ENCODE peak calls at places on chromosomes 7 and 10, in five cellular contexts. One of them, this sample, is unnamed.

GRCh38 chr7:110142939-110143526 is 947.9 kb upstream of the LRRN3 start:
- DNase-seq in heart right ventricle: no peak
- DNase-seq in bronchial epithelial cell: no peak
- DNase-seq in GM12865: no peak
- DNase-seq in endothelial cell: no peak
- DNase-seq in this sample: no peak

GRCh38 chr7:133011746-133012145 is 70.1 kb downstream of the CHCHD3 start:
- DNase-seq in GM12865: no peak
- DNase-seq in endothelial cell: no peak
- DNase-seq in heart right ventricle: no peak
- DNase-seq in bronchial epithelial cell: no peak
- DNase-seq in this sample: no peak

GRCh38 chr7:69412331-69413146 is 185.7 kb upstream of the AUTS2 start:
- DNase-seq in heart right ventricle: peak; percentile 31
- DNase-seq in bronchial epithelial cell: no peak
- DNase-seq in GM12865: peak; percentile 78
- DNase-seq in endothelial cell: no peak
- DNase-seq in this sample: no peak

GRCh38 chr10:78407009-78407711 is 373.5 kb downstream of the RPS24 start:
- DNase-seq in GM12865: peak; percentile 87
- DNase-seq in heart right ventricle: peak; percentile 78
- DNase-seq in bronchial epithelial cell: peak; percentile 87
- DNase-seq in endothelial cell: peak; percentile 83
- DNase-seq in this sample: peak; percentile 94

GRCh38 chr7:31043035-31043434 is 9.1 kb upstream of the ADCYAP1R1 start:
- DNase-seq in heart right ventricle: no peak
- DNase-seq in GM12865: no peak
- DNase-seq in endothelial cell: no peak
- DNase-seq in bronchial epithelial cell: no peak
- DNase-seq in this sample: no peak

GRCh38 chr7:40499718-40500117 is 364.9 kb downstream of the SUGCT start:
- DNase-seq in bronchial epithelial cell: no peak
- DNase-seq in heart right ventricle: no peak
- DNase-seq in GM12865: no peak
- DNase-seq in endothelial cell: no peak
- DNase-seq in this sample: no peak

GRCh38 chr10:68235591-68235990 is 3.7 kb upstream of the ATOH7 start:
- DNase-seq in bronchial epithelial cell: no peak
- DNase-seq in endothelial cell: no peak
- DNase-seq in heart right ventricle: no peak
- DNase-seq in GM12865: no peak
- DNase-seq in this sample: no peak

GRCh38 chr10:92419740-92420553 is 129.0 kb downstream of the MARCHF5 start:
- DNase-seq in GM12865: no peak
- DNase-seq in endothelial cell: no peak
- DNase-seq in bronchial epithelial cell: no peak
- DNase-seq in heart right ventricle: peak; percentile 49
- DNase-seq in this sample: no peak

GRCh38 chr7:22841954-22842353 is 19.3 kb upstream of the TOMM7 start:
- DNase-seq in endothelial cell: no peak
- DNase-seq in bronchial epithelial cell: no peak
- DNase-seq in heart right ventricle: no peak
- DNase-seq in GM12865: no peak
- DNase-seq in this sample: no peak

GRCh38 chr7:47677664-47678063 is 95.8 kb upstream of the TNS3 start:
- DNase-seq in GM12865: no peak
- DNase-seq in bronchial epithelial cell: peak; percentile 44
- DNase-seq in heart right ventricle: no peak
- DNase-seq in endothelial cell: no peak
- DNase-seq in this sample: no peak

GRCh38 chr10:12390733-12391132 is 41.4 kb downstream of the CAMK1D start:
- DNase-seq in heart right ventricle: no peak
- DNase-seq in GM12865: no peak
- DNase-seq in bronchial epithelial cell: no peak
- DNase-seq in endothelial cell: no peak
- DNase-seq in this sample: no peak

GRCh38 chr10:59099536-59099935 is 76.9 kb upstream of the PHYHIPL start:
- DNase-seq in heart right ventricle: no peak
- DNase-seq in endothelial cell: no peak
- DNase-seq in GM12865: no peak
- DNase-seq in bronchial epithelial cell: no peak
- DNase-seq in this sample: no peak

GRCh38 chr7:95317966-95318365 is 6.4 kb downstream of the PON1 start:
- DNase-seq in heart right ventricle: no peak
- DNase-seq in bronchial epithelial cell: no peak
- DNase-seq in GM12865: no peak
- DNase-seq in endothelial cell: no peak
- DNase-seq in this sample: no peak

GRCh38 chr7:48627153-48627552 is 297.2 kb upstream of the CDC14C start:
- DNase-seq in endothelial cell: no peak
- DNase-seq in bronchial epithelial cell: no peak
- DNase-seq in GM12865: no peak
- DNase-seq in heart right ventricle: no peak
- DNase-seq in this sample: no peak

GRCh38 chr10:47366056-47366631 is 17.9 kb downstream of the ZNF488 start:
- DNase-seq in endothelial cell: no peak
- DNase-seq in heart right ventricle: no peak
- DNase-seq in GM12865: no peak
- DNase-seq in bronchial epithelial cell: no peak
- DNase-seq in this sample: no peak

GRCh38 chr7:41052736-41053135 is 650.2 kb downstream of the INHBA start:
- DNase-seq in heart right ventricle: no peak
- DNase-seq in endothelial cell: no peak
- DNase-seq in bronchial epithelial cell: no peak
- DNase-seq in GM12865: no peak
- DNase-seq in this sample: no peak

GRCh38 chr7:88354999-88355398 is 48.3 kb upstream of the STEAP4 start:
- DNase-seq in bronchial epithelial cell: no peak
- DNase-seq in endothelial cell: no peak
- DNase-seq in heart right ventricle: no peak
- DNase-seq in GM12865: no peak
- DNase-seq in this sample: no peak

GRCh38 chr10:75261813-75262725 is 26.3 kb upstream of the COMTD1 start:
- DNase-seq in bronchial epithelial cell: no peak
- DNase-seq in GM12865: no peak
- DNase-seq in endothelial cell: no peak
- DNase-seq in heart right ventricle: no peak
- DNase-seq in this sample: no peak

GRCh38 chr7:75531359-75531821 is 39.3 kb downstream of the SPDYE5 start:
- DNase-seq in GM12865: no peak
- DNase-seq in heart right ventricle: no peak
- DNase-seq in bronchial epithelial cell: peak; percentile 52
- DNase-seq in endothelial cell: no peak
- DNase-seq in this sample: peak; percentile 18

GRCh38 chr7:3760696-3761095 is 459.6 kb downstream of the SDK1 start:
- DNase-seq in heart right ventricle: no peak
- DNase-seq in bronchial epithelial cell: no peak
- DNase-seq in endothelial cell: no peak
- DNase-seq in GM12865: no peak
- DNase-seq in this sample: no peak

GRCh38 chr7:18724311-18724710 is 228.8 kb downstream of the HDAC9 start:
- DNase-seq in heart right ventricle: no peak
- DNase-seq in GM12865: no peak
- DNase-seq in bronchial epithelial cell: peak; percentile 73
- DNase-seq in endothelial cell: no peak
- DNase-seq in this sample: no peak

GRCh38 chr10:101311440-101312067 is 42.4 kb upstream of the BTRC start:
- DNase-seq in GM12865: no peak
- DNase-seq in heart right ventricle: no peak
- DNase-seq in endothelial cell: no peak
- DNase-seq in bronchial epithelial cell: no peak
- DNase-seq in this sample: no peak

GRCh38 chr7:28685291-28685659 is 272.9 kb downstream of the TRIL start:
- DNase-seq in GM12865: no peak
- DNase-seq in endothelial cell: no peak
- DNase-seq in bronchial epithelial cell: no peak
- DNase-seq in heart right ventricle: peak; percentile 25
- DNase-seq in this sample: peak; percentile 50

GRCh38 chr10:124252097-124252715 is 158.8 kb upstream of the CHST15 start:
- DNase-seq in bronchial epithelial cell: no peak
- DNase-seq in endothelial cell: no peak
- DNase-seq in heart right ventricle: no peak
- DNase-seq in GM12865: no peak
- DNase-seq in this sample: no peak

DNA sequence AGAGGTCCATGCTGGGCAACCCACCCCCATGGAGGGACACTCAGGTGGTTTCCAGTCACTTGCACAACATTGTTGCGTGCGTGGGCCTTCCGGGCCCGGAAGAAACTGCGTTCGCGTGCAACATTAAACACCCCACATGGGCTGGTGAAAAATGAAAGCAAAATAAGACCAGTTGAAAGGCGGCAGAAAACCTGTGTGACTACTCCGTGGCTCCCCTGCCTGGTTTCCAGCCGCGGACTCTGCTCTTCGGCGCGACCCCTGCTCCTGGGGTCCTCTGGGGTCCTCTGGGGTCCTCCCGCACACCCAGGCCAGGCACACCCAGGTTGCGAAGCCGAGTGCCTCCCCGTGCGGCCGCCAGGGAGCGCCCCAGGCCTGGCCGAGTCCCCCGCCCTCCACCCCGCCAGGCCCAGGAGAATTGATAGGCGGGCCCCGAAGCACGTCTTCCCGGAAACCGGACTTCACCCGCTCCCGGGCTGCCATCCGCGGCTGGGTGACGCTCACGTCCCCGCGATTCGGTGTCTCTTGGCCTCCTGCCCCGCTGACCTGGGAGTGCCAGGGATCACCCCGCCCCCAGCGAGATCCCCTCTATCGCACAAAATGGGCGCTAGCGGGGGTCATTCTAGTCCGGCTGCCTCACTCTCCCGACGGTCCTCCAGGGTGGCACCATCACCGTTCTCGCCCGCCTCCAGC is 1.9 kb upstream of the SH2D4B start:
- DNase-seq in bronchial epithelial cell: peak; percentile 37
- DNase-seq in heart right ventricle: peak; percentile 82
- DNase-seq in GM12865: peak; percentile 93
- DNase-seq in endothelial cell: no peak
- DNase-seq in this sample: no peak
- TF ChIP-seq CTCF in bronchial epithelial cell: peak; percentile 88
- TF ChIP-seq CTCF in heart right ventricle: peak; percentile 80
- TF ChIP-seq CTCF in GM12865: peak; percentile 94
- TF ChIP-seq CTCF in endothelial cell: no peak
- TF ChIP-seq CTCF in this sample: peak; percentile 61

GRCh38 chr7:16657656-16658279 is 11.8 kb downstream of the BZW2 start:
- DNase-seq in bronchial epithelial cell: peak; percentile 51
- DNase-seq in GM12865: no peak
- DNase-seq in endothelial cell: peak; percentile 27
- DNase-seq in heart right ventricle: peak; percentile 48
- DNase-seq in this sample: no peak
- TF ChIP-seq CTCF in bronchial epithelial cell: no peak
- TF ChIP-seq CTCF in GM12865: no peak
- TF ChIP-seq CTCF in endothelial cell: no peak
- TF ChIP-seq CTCF in heart right ventricle: no peak
- TF ChIP-seq CTCF in this sample: no peak

DNA sequence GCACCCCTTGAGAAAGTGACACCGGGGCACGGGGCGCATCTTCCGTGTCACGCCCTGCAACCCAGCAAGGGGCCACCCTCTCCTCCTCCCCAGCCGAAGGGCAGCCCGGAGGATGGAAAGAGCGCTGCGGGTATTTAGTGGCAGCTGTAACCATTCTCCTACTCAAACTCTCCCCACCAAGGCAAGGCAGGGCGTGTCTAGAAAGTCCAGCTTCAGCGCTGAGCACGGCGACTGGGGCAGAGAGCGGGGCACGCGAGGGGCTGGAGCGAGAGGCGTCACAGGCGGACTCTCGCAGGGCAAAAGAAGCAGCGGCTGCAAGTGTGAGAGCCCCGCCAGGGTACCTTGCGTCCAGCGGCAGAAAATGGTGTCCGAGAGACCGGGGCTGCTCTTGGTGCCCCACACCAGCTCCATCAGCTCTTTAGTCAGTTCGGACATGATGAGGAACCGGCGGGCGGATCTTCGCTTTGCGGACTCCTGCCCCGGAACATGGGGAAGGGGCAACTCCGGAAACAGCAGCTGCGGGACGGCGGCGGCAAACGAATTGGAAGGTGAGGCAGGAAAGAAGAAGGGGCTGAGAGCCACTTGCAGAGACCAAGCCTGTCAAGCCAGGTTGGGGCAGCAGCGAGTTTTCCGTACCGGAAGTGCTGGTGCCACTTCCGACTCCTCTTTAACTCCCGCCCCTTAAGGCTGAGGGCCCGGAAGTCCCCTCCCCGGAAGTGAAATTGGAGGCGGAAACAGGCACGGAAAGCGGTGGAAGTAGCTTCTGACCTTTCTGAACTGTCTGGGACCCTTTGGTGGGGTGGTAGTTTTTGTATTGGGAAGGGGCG is at the start of gene MINDY3:
- DNase-seq in GM12865: peak; percentile 90
- DNase-seq in heart right ventricle: peak; percentile 78
- DNase-seq in endothelial cell: peak; percentile 60
- DNase-seq in bronchial epithelial cell: peak; percentile 68
- DNase-seq in this sample: peak; percentile 79
- TF ChIP-seq CTCF in GM12865: no peak
- TF ChIP-seq CTCF in heart right ventricle: no peak
- TF ChIP-seq CTCF in endothelial cell: no peak
- TF ChIP-seq CTCF in bronchial epithelial cell: no peak
- TF ChIP-seq CTCF in this sample: peak; percentile 49

GRCh38 chr7:99459087-99459486 is 6.9 kb downstream of the ATP5MF start:
- DNase-seq in endothelial cell: peak; percentile 22
- DNase-seq in GM12865: peak; percentile 48
- DNase-seq in heart right ventricle: no peak
- DNase-seq in bronchial epithelial cell: peak; percentile 20
- DNase-seq in this sample: no peak
- TF ChIP-seq CTCF in endothelial cell: peak; percentile 34
- TF ChIP-seq CTCF in GM12865: peak; percentile 38
- TF ChIP-seq CTCF in heart right ventricle: no peak
- TF ChIP-seq CTCF in bronchial epithelial cell: peak; percentile 46
- TF ChIP-seq CTCF in this sample: no peak

GRCh38 chr10:61744469-61744868 is 81.7 kb downstream of the CABCOCO1 start:
- DNase-seq in GM12865: peak; percentile 41
- DNase-seq in endothelial cell: no peak
- DNase-seq in heart right ventricle: no peak
- DNase-seq in bronchial epithelial cell: no peak
- DNase-seq in this sample: no peak
- TF ChIP-seq CTCF in GM12865: peak; percentile 34
- TF ChIP-seq CTCF in endothelial cell: peak; percentile 23
- TF ChIP-seq CTCF in heart right ventricle: no peak
- TF ChIP-seq CTCF in bronchial epithelial cell: no peak
- TF ChIP-seq CTCF in this sample: no peak

This sample was measured in dorsolateral prefrontal cortex.